ENCODE peak calls at places on chromosomes 12 and 14, in eight cellular contexts. G is CD8-positive, alpha-beta T cell; D is CD8-positive, alpha-beta memory T cell; I is substantia nigra; Z is thyroid gland; U is CD4-positive, alpha-beta T cell; O is CD4-positive, alpha-beta memory T cell; P is neuronal stem cell. E is an unnamed sample.

GRCh38 chr12:68222336-68222735 is 3.3 kb downstream of the IL26 start:
- DNase-seq in G (no peak), D (no peak), I (no peak), Z (no peak), U (no peak), O (no peak), P (no peak), E (peak)

GRCh38 chr14:85316701-85317100 is 213.2 kb upstream of the FLRT2 start:
- DNase-seq in G (no peak), D (no peak), I (no peak), Z (no peak), U (no peak), O (no peak), P (no peak), E (no peak)

GRCh38 chr12:127480775-127481314 is 786.1 kb upstream of the TMEM132C start:
- DNase-seq in G (no peak), D (no peak), I (no peak), Z (no peak), U (no peak), O (no peak), P (no peak), E (no peak)

GRCh38 chr12:12681061-12681765 is 14.8 kb downstream of the GPR19 start:
- DNase-seq in G (no peak), D (no peak), I (no peak), Z (no peak), U (no peak), O (no peak), P (no peak), E (no peak)

GRCh38 chr12:131055093-131055465 is 101.4 kb downstream of the ADGRD1 start:
- DNase-seq in G (no peak), D (no peak), I (no peak), Z (no peak), U (no peak), O (peak), P (no peak), E (no peak)

GRCh38 chr14:58836303-58836702 is 198.5 kb downstream of the DACT1 start:
- DNase-seq in G (no peak), D (no peak), I (no peak), Z (no peak), U (no peak), O (no peak), P (no peak), E (no peak)

GRCh38 chr12:28442101-28442500 is 251.8 kb downstream of the CCDC91 start:
- DNase-seq in G (no peak), D (no peak), I (no peak), Z (no peak), U (no peak), O (no peak), P (no peak), E (peak)

GRCh38 chr12:54413284-54414190 is 5.5 kb downstream of the ITGA5 start:
- DNase-seq in G (peak), D (peak), I (no peak), Z (no peak), U (peak), O (peak), P (no peak), E (peak)

GRCh38 chr14:34872822-34873590 is 2.2 kb downstream of the BAZ1A start:
- DNase-seq in G (no peak), D (peak), I (no peak), Z (peak), U (peak), O (peak), P (peak), E (no peak)

GRCh38 chr12:124543052-124543590 is 24.3 kb downstream of the NCOR2 start:
- DNase-seq in G (no peak), D (peak), I (no peak), Z (no peak), U (peak), O (no peak), P (no peak), E (peak)

GRCh38 chr14:23125006-23125405 is 6.0 kb upstream of the CEBPE start:
- DNase-seq in G (no peak), D (no peak), I (no peak), Z (no peak), U (no peak), O (no peak), P (no peak), E (no peak)

GRCh38 chr14:55446833-55447232 is 6.4 kb upstream of the TBPL2 start:
- DNase-seq in G (no peak), D (no peak), I (no peak), Z (no peak), U (no peak), O (no peak), P (no peak), E (peak)

GRCh38 chr12:509494-509893 is 49.8 kb downstream of the B4GALNT3 start:
- DNase-seq in G (no peak), D (no peak), I (no peak), Z (peak), U (no peak), O (no peak), P (no peak), E (peak)

GRCh38 chr14:28676481-28676880 is 90.1 kb upstream of the FOXG1 start:
- DNase-seq in G (no peak), D (no peak), I (no peak), Z (no peak), U (no peak), O (no peak), P (no peak), E (peak)

GRCh38 chr14:100664841-100665425 is 61.8 kb upstream of the DLK1 start:
- DNase-seq in G (no peak), D (no peak), I (no peak), Z (no peak), U (no peak), O (no peak), P (no peak), E (no peak)

GRCh38 chr12:63420206-63420644 is 248.1 kb downstream of the DPY19L2 start:
- DNase-seq in G (no peak), D (no peak), I (no peak), Z (peak), U (peak), O (no peak), P (peak), E (peak)

GRCh38 chr12:119328111-119328510 is 6.4 kb upstream of the CCDC60 start:
- DNase-seq in G (no peak), D (no peak), I (no peak), Z (no peak), U (no peak), O (no peak), P (no peak), E (peak)

GRCh38 chr14:69904246-69904645 is 25.0 kb downstream of the SMOC1 start:
- DNase-seq in G (no peak), D (no peak), I (no peak), Z (no peak), U (no peak), O (no peak), P (no peak), E (no peak)

GRCh38 chr12:24366514-24366913 is 417.0 kb upstream of the SOX5 start:
- DNase-seq in G (no peak), D (no peak), I (no peak), Z (no peak), U (no peak), O (no peak), P (no peak), E (no peak)

GRCh38 chr12:67909091-67909531 is 80.1 kb upstream of the IFNG-AS1 start:
- DNase-seq in G (no peak), D (no peak), I (no peak), Z (no peak), U (no peak), O (no peak), P (no peak), E (no peak)

GRCh38 chr12:124412646-124413015 is 117.7 kb downstream of the RFLNA start:
- DNase-seq in G (no peak), D (no peak), I (no peak), Z (no peak), U (no peak), O (no peak), P (no peak), E (no peak)

GRCh38 chr12:4817813-4818212 is 91.9 kb upstream of the KCNA1 start:
- DNase-seq in G (no peak), D (no peak), I (no peak), Z (no peak), U (no peak), O (no peak), P (no peak), E (no peak)

GRCh38 chr12:83210933-83211332 is 524.2 kb downstream of the TMTC2 start:
- DNase-seq in G (no peak), D (no peak), I (no peak), Z (no peak), U (no peak), O (no peak), P (peak), E (peak)

GRCh38 chr12:103851127-103851526 is 10.1 kb upstream of the NT5DC3 start:
- DNase-seq in G (no peak), D (no peak), I (no peak), Z (no peak), U (no peak), O (no peak), P (no peak), E (no peak)
- H3K27ac ChIP-seq in G (no peak), D (no peak), I (no peak), Z (no peak), U (no peak), O (no peak), P (no peak), E (no peak)

GRCh38 chr12:66877886-66878285 is 199.0 kb upstream of the GRIP1 start:
- DNase-seq in G (no peak), D (no peak), I (no peak), Z (no peak), U (no peak), O (no peak), P (no peak), E (no peak)
- H3K27ac ChIP-seq in G (no peak), D (no peak), I (no peak), Z (no peak), U (no peak), O (no peak), P (no peak), E (no peak)

DNA sequence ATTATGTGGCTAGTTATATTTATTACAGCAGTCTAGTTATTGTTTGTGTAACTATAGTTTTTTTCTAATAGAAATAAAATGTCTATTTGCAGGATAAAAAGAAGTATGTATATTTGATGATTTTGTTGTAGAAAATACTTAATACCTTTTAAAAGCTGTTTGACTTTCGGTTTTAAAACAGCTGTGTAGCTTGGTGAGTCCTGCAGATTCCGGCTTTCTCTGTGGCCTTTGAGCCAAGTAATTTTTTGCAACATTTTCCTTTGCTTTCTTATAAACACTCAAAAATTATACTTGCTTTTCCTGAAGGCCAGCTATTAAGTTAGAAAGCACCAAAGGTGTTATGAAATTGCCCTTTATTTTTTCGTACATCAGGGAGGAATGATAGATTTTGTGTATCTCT is 63.5 kb downstream of the CRADD start:
- DNase-seq in G (no peak), D (no peak), I (no peak), Z (no peak), U (no peak), O (no peak), P (no peak), E (no peak)
- H3K27ac ChIP-seq in G (no peak), D (peak), I (no peak), Z (peak), U (no peak), O (no peak), P (no peak), E (no peak)

GRCh38 chr12:121693155-121693554 is 19.4 kb upstream of the TMEM120B start:
- DNase-seq in G (no peak), D (no peak), I (no peak), Z (peak), U (no peak), O (no peak), P (no peak), E (no peak)
- H3K27ac ChIP-seq in G (no peak), D (no peak), I (no peak), Z (no peak), U (no peak), O (no peak), P (no peak), E (no peak)

GRCh38 chr12:80017261-80017870 is 82.0 kb upstream of the OTOGL start:
- DNase-seq in G (no peak), D (no peak), I (no peak), Z (no peak), U (no peak), O (no peak), P (no peak), E (no peak)
- H3K27ac ChIP-seq in G (no peak), D (no peak), I (no peak), Z (no peak), U (no peak), O (no peak), P (no peak), E (no peak)

GRCh38 chr14:50943943-50944646 is at the start of gene PYGL:
- DNase-seq in G (peak), D (peak), I (no peak), Z (peak), U (no peak), O (no peak), P (peak), E (peak)
- H3K27ac ChIP-seq in G (no peak), D (peak), I (peak), Z (peak), U (no peak), O (no peak), P (peak), E (peak)

DNA sequence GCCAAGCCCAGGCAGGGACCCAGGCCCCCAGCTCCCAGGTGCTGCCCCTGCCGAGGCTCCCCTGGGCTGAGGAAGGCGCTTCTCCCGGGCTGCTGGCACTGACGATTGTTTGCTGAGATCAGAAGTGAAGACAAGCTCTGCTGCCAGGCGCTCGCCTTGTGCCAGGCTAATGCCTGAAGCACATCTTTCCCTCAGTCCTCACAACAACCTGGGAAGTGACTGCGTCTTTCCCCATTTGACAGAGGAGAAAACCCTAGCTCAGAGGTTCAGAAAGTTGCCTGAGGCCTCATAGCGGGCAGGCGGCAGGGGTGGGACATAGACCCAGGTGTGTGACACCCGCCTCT is 36.8 kb downstream of the ANKRD9 start:
- DNase-seq in G (no peak), D (no peak), I (no peak), Z (peak), U (no peak), O (no peak), P (no peak), E (no peak)
- H3K27ac ChIP-seq in G (no peak), D (no peak), I (peak), Z (peak), U (no peak), O (no peak), P (no peak), E (no peak)

GRCh38 chr14:105285174-105285573 is 15.6 kb downstream of the BRF1 start:
- DNase-seq in G (no peak), D (no peak), I (no peak), Z (no peak), U (no peak), O (no peak), P (no peak), E (no peak)
- H3K27ac ChIP-seq in G (no peak), D (no peak), I (no peak), Z (no peak), U (no peak), O (no peak), P (no peak), E (no peak)

DNA sequence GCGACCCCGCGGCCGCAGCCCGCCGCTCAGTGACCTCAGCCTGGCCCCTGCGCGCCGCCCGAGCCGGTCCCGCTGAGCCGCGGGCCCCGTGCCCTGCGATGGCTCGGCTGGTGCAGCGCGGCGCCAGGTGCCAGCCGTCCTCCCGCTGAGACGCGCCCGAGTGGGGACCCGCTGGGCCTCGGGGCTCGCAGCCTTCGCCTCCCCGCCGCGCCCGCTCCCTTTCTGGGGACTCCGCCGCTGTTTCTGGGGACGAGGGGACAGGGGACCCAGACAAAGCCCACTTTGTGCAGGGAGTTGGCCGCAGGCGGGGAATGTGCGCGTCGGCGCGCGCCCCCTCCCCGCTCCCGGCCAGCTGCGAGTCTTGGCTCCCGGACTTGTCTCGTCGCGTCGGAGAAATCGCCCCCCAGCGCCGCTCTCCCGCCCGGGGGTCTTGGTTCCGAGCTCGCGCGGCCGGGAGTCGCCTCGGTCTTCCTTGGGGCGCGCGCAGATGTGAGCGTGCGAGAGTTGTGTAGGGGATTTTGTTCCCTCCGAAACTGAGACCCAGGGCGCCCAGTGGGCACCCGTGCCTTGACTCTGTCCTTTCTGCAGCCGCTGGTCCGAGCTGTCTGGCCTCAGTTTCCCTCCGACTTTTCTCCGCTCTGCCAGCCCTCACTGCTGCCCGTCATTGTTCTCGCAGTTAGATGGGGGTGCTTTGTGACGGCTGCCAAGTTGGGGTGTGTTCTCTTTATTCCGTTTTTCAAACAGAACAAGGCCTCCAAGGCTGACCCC is 765 bp downstream of the VASH1 start:
- DNase-seq in G (no peak), D (no peak), I (no peak), Z (no peak), U (no peak), O (peak), P (no peak), E (no peak)
- H3K27ac ChIP-seq in G (no peak), D (no peak), I (peak), Z (peak), U (no peak), O (no peak), P (no peak), E (no peak)